ENCODE peak calls at places on chromosomes 16 and 17, in ten cellular contexts. H is sigmoid colon, E is SK-N-SH, Z is astrocyte, D is IMR-90, X is OCI-LY7, J is upper lobe of left lung, L is breast epithelium, F is endothelial cell of umbilical vein, K is Peyer's patch. M is an unnamed sample. For H3K4me1, H3K9me3 and H3K36me3, the result is how much of the 10 kb centered on the place peaks cover.

GRCh38 chr17:15511142-15511541 is 43.7 kb upstream of the CDRT4 start:
- DNase-seq in H (no peak), K (no peak), X (no peak), E (no peak), F (no peak), J (no peak), D (no peak), Z (no peak), L (no peak), M (no peak)

GRCh38 chr17:60525347-60525623 is 757 bp downstream of the APPBP2 start:
- DNase-seq in X (no peak), K (peak), E (no peak), Z (peak), F (peak), D (peak), L (no peak), J (no peak), H (peak), M (no peak)

GRCh38 chr17:57985675-57985974 is 2.4 kb downstream of the VEZF1 start:
- DNase-seq in X (no peak), K (no peak), L (no peak), E (peak), F (peak), J (no peak), D (peak), Z (peak), H (no peak), M (no peak)

GRCh38 chr16:9331503-9331902 is 240.1 kb downstream of the HAPSTR1 start:
- DNase-seq in E (no peak), L (no peak), X (no peak), Z (no peak), F (no peak), H (no peak), J (no peak), D (no peak), K (no peak), M (no peak)

GRCh38 chr16:85584192-85584757 is 28.8 kb upstream of the GSE1 start:
- DNase-seq in H (no peak), F (no peak), L (no peak), K (no peak), X (no peak), J (no peak), D (no peak), E (no peak), Z (no peak), M (no peak)

GRCh38 chr16:79593074-79593531 is 7.4 kb downstream of the MAF start:
- DNase-seq in X (no peak), K (peak), H (no peak), D (no peak), J (no peak), L (no peak), F (no peak), E (no peak), Z (no peak), M (no peak)

GRCh38 chr17:80844418-80844990 is 147.1 kb upstream of the CHMP6 start:
- DNase-seq in Z (no peak), D (no peak), X (no peak), F (no peak), H (no peak), E (no peak), L (no peak), K (peak), J (peak), M (no peak)

GRCh38 chr16:78094166-78094565 is 5.3 kb upstream of the WWOX start:
- DNase-seq in Z (no peak), X (no peak), D (no peak), L (no peak), K (no peak), J (no peak), E (no peak), H (no peak), F (no peak), M (no peak)

GRCh38 chr17:78995022-78995760 is 14.4 kb downstream of the CANT1 start:
- DNase-seq in F (no peak), E (peak), Z (no peak), J (peak), D (no peak), X (no peak), L (no peak), H (peak), K (peak), M (no peak)

GRCh38 chr17:11986179-11986938 is 10.9 kb downstream of the ZNF18 start:
- DNase-seq in H (no peak), L (no peak), J (no peak), E (no peak), Z (peak), D (no peak), X (no peak), F (no peak), K (no peak), M (peak)

GRCh38 chr17:8038954-8039610 is at the start of gene ALOX15B:
- DNase-seq in H (no peak), L (no peak), Z (no peak), E (no peak), J (peak), D (no peak), X (no peak), F (no peak), K (peak), M (no peak)

GRCh38 chr17:15892679-15893332 is 52.1 kb upstream of the ADORA2B start:
- DNase-seq in F (no peak), E (no peak), Z (peak), H (no peak), K (no peak), D (peak), X (no peak), L (peak), J (no peak), M (no peak)

GRCh38 chr16:19084879-19085278 is 17.5 kb downstream of the COQ7 start:
- DNase-seq in E (no peak), F (no peak), H (no peak), D (no peak), X (no peak), L (no peak), Z (no peak), J (no peak), K (no peak), M (no peak)

GRCh38 chr17:82963104-82963950 is 116.1 kb upstream of the METRNL start:
- DNase-seq in F (peak), X (peak), D (peak), Z (peak), H (peak), E (peak), J (peak), L (peak), K (peak), M (peak)

GRCh38 chr17:28501421-28502284 is 4.5 kb upstream of the FOXN1 start:
- DNase-seq in X (no peak), H (no peak), E (no peak), D (no peak), F (no peak), K (no peak), J (no peak), L (no peak), Z (no peak), M (no peak)

GRCh38 chr16:67311607-67312449 is 14.7 kb downstream of the KCTD19 start:
- DNase-seq in X (no peak), K (no peak), E (peak), Z (peak), D (peak), F (peak), H (no peak), L (no peak), J (no peak), M (no peak)

GRCh38 chr17:26962255-26963162 is 331.4 kb upstream of the WSB1 start:
- DNase-seq in H (no peak), X (peak), Z (no peak), L (no peak), D (no peak), E (peak), F (no peak), K (no peak), J (peak), M (no peak)

GRCh38 chr17:8362651-8363332 is 13.7 kb downstream of the KRABD2 start:
- DNase-seq in D (peak), E (no peak), K (no peak), Z (peak), X (no peak), F (no peak), L (no peak), J (no peak), H (no peak), M (no peak)

GRCh38 chr17:28189667-28190066 is 129.3 kb upstream of the TMEM97 start:
- DNase-seq in K (no peak), F (peak), L (no peak), J (no peak), H (no peak), D (no peak), E (no peak), Z (no peak), X (no peak), M (no peak)

GRCh38 chr17:12712941-12713340 is 47.3 kb downstream of the MYOCD start:
- DNase-seq in K (no peak), H (no peak), D (no peak), J (no peak), Z (no peak), L (no peak), F (no peak), E (no peak), X (no peak), M (no peak)

GRCh38 chr16:57373117-57373947 is 1.0 kb downstream of the CX3CL1 start:
- DNase-seq in Z (no peak), E (no peak), J (no peak), H (no peak), F (no peak), D (no peak), X (no peak), L (peak), K (no peak), M (no peak)

GRCh38 chr17:56185491-56185890 is 32.2 kb downstream of the ANKFN1 start:
- DNase-seq in J (no peak), E (no peak), H (no peak), D (peak), K (no peak), F (peak), X (no peak), Z (peak), L (no peak), M (no peak)

GRCh38 chr17:60224064-60224463 is 74.3 kb downstream of the CA4 start:
- DNase-seq in E (no peak), H (no peak), F (peak), J (no peak), Z (no peak), L (no peak), X (no peak), K (no peak), D (peak), M (no peak)

GRCh38 chr16:57191056-57191536 is 5.0 kb downstream of the RSPRY1 start:
- DNase-seq in D (peak), K (no peak), Z (peak), F (peak), E (no peak), H (no peak), L (no peak), X (no peak), J (no peak), M (no peak)

GRCh38 chr16:30609002-30609927 is 924 bp downstream of the ZNF689 start:
- DNase-seq in E (peak), D (peak), Z (peak), H (peak), K (peak), J (no peak), X (peak), F (peak), L (peak), M (peak)

GRCh38 chr17:50264263-50265113 is 9.8 kb upstream of the TMEM92 start:
- DNase-seq in L (no peak), F (no peak), D (peak), H (peak), Z (peak), X (no peak), K (peak), J (peak), E (peak), M (no peak)

GRCh38 chr17:82089723-82090548 is 8.1 kb downstream of the FASN start:
- DNase-seq in K (no peak), J (peak), E (no peak), H (no peak), X (no peak), Z (no peak), L (no peak), D (no peak), F (no peak), M (peak)

DNA sequence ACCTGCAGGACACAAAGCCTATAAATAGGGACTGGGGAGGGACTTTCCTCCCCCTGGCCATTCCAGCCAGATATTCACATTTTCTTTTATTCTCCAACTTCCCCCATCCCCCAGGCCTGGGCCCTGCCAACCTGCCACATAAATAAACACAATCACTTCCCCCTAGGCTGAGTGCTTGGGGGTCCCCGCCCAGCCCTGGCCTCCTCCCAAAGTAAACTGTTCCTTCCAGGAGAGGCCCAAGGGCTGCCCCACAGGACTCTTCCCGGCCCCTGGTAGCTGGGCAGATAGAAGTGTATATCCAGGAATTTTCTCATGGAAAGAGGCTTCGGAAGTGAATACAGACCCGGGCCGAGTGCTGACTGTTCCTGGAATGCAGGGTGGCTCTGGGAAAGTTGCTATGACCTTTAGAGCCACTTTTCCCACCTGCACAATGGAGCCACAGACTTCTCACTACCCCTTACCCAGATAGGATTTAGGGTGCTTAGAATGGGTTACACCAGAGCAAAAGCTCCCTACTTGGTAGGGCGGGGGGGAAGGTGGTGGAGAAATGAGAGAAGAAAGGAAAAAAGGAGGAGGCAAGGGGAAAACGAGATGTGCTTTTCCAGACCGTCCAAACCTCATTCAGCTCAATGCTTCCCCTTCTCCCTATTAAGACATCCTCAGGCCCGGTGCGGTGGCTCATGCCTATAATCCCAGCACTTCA is 8.5 kb downstream of the CSF3 start:
- DNase-seq in Z (no peak), D (no peak), F (peak), H (peak), K (no peak), X (no peak), J (no peak), L (no peak), E (no peak), M (no peak)
- H3K4me1 ChIP-seq in Z (half or more), D (under half), F (half or more), H (under half), K (under half), X (under half), J (half or more), L (under half), E (under half), M (half or more)

DNA sequence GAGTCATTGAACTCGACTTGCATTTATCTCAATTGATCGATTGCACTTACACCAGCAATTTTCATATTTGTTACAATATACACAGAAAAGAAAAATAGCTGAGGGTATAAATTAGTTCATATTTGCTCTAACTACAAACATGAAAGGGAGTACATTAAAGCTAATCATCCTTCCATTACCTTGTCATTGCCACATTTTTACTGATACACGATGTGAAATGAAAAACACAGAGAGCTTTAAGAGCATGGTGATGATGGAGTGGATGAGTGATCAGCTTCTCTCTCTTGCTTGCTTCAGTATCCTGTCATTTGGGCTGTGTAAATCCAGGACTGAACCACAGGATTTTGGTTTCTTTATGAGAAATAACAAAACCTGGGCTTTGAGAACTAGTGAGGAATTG is 1207.5 kb upstream of the GOT2 start:
- DNase-seq in E (no peak), D (no peak), K (no peak), F (no peak), Z (no peak), J (no peak), H (no peak), L (no peak), X (no peak), M (no peak)
- H3K9me3 ChIP-seq in E (under half), D (under half), K (under half), F (under half), Z (under half), J (under half), H (under half), L (under half), X (under half), M (under half)

GRCh38 chr17:4891405-4892062 is 7.8 kb upstream of the C17orf107 start:
- DNase-seq in Z (no peak), K (no peak), X (no peak), J (peak), L (no peak), E (no peak), H (no peak), D (no peak), F (no peak), M (peak)

GRCh38 chr17:4893272-4893671 is 6.1 kb upstream of the C17orf107 start:
- DNase-seq in D (no peak), L (no peak), J (peak), H (no peak), K (no peak), E (no peak), X (no peak), F (no peak), Z (no peak), M (peak)

GRCh38 chr17:4892063-4892410 is 7.3 kb upstream of the C17orf107 start:
- DNase-seq in X (no peak), K (no peak), J (peak), Z (no peak), H (no peak), D (no peak), L (no peak), F (no peak), E (no peak), M (peak)

GRCh38 chr17:4893721-4894560 is 5.4 kb upstream of the C17orf107 start:
- DNase-seq in E (no peak), F (no peak), X (no peak), Z (no peak), D (no peak), J (peak), K (no peak), L (no peak), H (no peak), M (no peak)

GRCh38 chr17:4892499-4893221 is 6.7 kb upstream of the C17orf107 start:
- DNase-seq in X (no peak), H (no peak), E (no peak), J (peak), D (no peak), F (no peak), Z (no peak), K (no peak), L (no peak), M (no peak)
- H3K36me3 ChIP-seq in X (half or more), H (half or more), E (under half), J (half or more), D (half or more), F (under half), Z (under half), K (under half), L (under half), M (under half)

GRCh38 chr16:51035711-51036110 is 115.4 kb downstream of the SALL1 start:
- DNase-seq in Z (no peak), X (no peak), K (no peak), E (no peak), H (no peak), L (no peak), D (no peak), J (no peak), F (no peak), M (no peak)
- H3K4me1 ChIP-seq in Z (under half), X (under half), K (under half), E (under half), H (under half), L (under half), D (under half), J (under half), F (under half), M (under half)

DNA sequence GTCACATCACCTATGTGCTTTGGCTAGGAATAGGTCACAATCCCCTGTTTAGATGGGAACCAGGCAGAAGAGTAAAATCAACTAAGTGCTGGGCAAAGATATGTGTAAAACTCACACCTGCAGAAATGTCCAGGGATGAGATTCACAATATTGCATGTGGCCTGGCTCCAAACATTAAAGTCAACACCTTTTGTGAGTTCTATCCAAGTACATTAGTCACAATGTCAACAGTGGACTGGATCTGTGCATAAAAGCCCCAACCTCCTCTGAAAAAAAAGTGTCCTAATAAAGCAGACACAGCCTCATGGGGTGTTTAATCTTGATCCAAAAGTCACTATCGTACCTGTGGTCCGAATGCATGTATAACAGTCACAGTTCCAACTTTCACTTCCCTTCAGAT is 1990.3 kb downstream of the TP53TG3F start:
- DNase-seq in J (no peak), Z (no peak), F (no peak), K (no peak), D (no peak), H (no peak), X (no peak), E (no peak), L (no peak), M (no peak)
- H3K9me3 ChIP-seq in J (half or more), Z (under half), F (under half), K (under half), D (under half), H (under half), X (under half), E (under half), L (under half), M (under half)

GRCh38 chr17:17216236-17216635 is 10.1 kb upstream of the PLD6 start:
- DNase-seq in H (no peak), X (no peak), J (peak), D (no peak), E (no peak), L (no peak), K (no peak), Z (no peak), F (no peak), M (no peak)
- H3K36me3 ChIP-seq in H (half or more), X (under half), J (half or more), D (half or more), E (under half), L (under half), K (under half), Z (under half), F (under half), M (under half)

GRCh38 chr17:18921485-18921884 is 30.5 kb upstream of the SLC5A10 start:
- DNase-seq in K (no peak), E (no peak), Z (no peak), J (no peak), H (no peak), X (no peak), F (no peak), D (no peak), L (no peak), M (no peak)
- H3K4me1 ChIP-seq in K (under half), E (under half), Z (under half), J (under half), H (under half), X (half or more), F (under half), D (under half), L (under half), M (under half)

M was measured in psoas muscle.